ENCODE peak calls at places on chromosomes 7 and 10, in four cellular contexts. T, Q, O and M are unnamed samples.

GRCh38 chr7:92740713-92741126 is 95.7 kb downstream of the CDK6 start:
- DNase-seq in T (no peak), Q (peak; percentile 68), O (no peak), M (no peak)

GRCh38 chr10:17001961-17002749 is 127.5 kb downstream of the CUBN start:
- DNase-seq in T (no peak), Q (peak; percentile 99), O (no peak), M (peak; percentile 20)

GRCh38 chr10:79476645-79477044 is 31.2 kb upstream of the ZCCHC24 start:
- DNase-seq in T (no peak), Q (no peak), O (no peak), M (no peak)

GRCh38 chr7:20021834-20022233 is 195.3 kb downstream of the MACC1 start:
- DNase-seq in T (no peak), Q (no peak), O (no peak), M (no peak)

GRCh38 chr10:109650228-109650627 is 273.1 kb downstream of the XPNPEP1 start:
- DNase-seq in T (no peak), Q (no peak), O (no peak), M (no peak)

GRCh38 chr10:123044391-123044790 is 35.6 kb downstream of the ACADSB start:
- DNase-seq in T (no peak), Q (peak; percentile 6), O (no peak), M (no peak)

GRCh38 chr10:109895095-109895818 is 28.1 kb downstream of the XPNPEP1 start:
- DNase-seq in T (no peak), Q (peak; percentile 54), O (no peak), M (no peak)

GRCh38 chr10:128626397-128627060 is 500.3 kb upstream of the MKI67 start:
- DNase-seq in T (no peak), Q (no peak), O (no peak), M (no peak)

GRCh38 chr7:129067943-129068548 is 13.1 kb upstream of the TNPO3 start:
- DNase-seq in T (no peak), Q (no peak), O (no peak), M (no peak)